ENCODE peak calls at places on chromosomes 4 and X, in six cellular contexts. K is H9; A is transverse colon; E is aorta; U is right atrium auricular region; X is CD8-positive, alpha-beta memory T cell. J is an unnamed sample.

GRCh38 chr4:3303445-3303824 is 10.6 kb downstream of the RGS12 start:
- DNase-seq in A (no peak), U (no peak), X (no peak), K (peak; percentile 21), E (peak; percentile 15), J (no peak)

GRCh38 chrX:71996826-71997225 is 86.2 kb downstream of the NHSL2 start:
- DNase-seq in E (no peak), X (no peak), U (peak; percentile 80), K (peak; percentile 74), A (no peak), J (no peak)

GRCh38 chr4:85598936-85599335 is 124.0 kb downstream of the ARHGAP24 start:
- DNase-seq in A (no peak), K (no peak), X (no peak), E (no peak), U (no peak), J (no peak)

GRCh38 chrX:15816886-15817285 is 26.6 kb downstream of the ZRSR2 start:
- DNase-seq in E (no peak), A (no peak), U (no peak), K (peak; percentile 32), X (peak; percentile 23), J (no peak)

GRCh38 chr4:96035727-96036126 is 195.8 kb downstream of the PDHA2 start:
- DNase-seq in K (no peak), E (no peak), A (no peak), X (no peak), U (no peak), J (peak; percentile 55)

GRCh38 chrX:143121471-143121870 is 95.7 kb downstream of the SPANXN4 start:
- DNase-seq in A (no peak), K (no peak), U (no peak), X (no peak), E (no peak), J (no peak)

GRCh38 chrX:70452143-70452733 is 7.6 kb downstream of the DLG3 start:
- DNase-seq in E (peak; percentile 87), X (peak; percentile 40), U (no peak), K (peak; percentile 60), A (peak; percentile 68), J (no peak)

GRCh38 chr4:1682860-1683259 is 1.3 kb downstream of the FAM53A start:
- DNase-seq in X (no peak), A (no peak), E (peak; percentile 69), K (no peak), U (no peak), J (no peak)

GRCh38 chr4:138576684-138577083 is 334.5 kb upstream of the SLC7A11 start:
- DNase-seq in X (no peak), K (no peak), A (no peak), U (no peak), E (no peak), J (peak; percentile 60)

GRCh38 chr4:8506373-8507250 is 66.0 kb downstream of the TRMT44 start:
- DNase-seq in A (peak; percentile 18), E (no peak), U (peak; percentile 74), X (no peak), K (peak; percentile 59), J (no peak)

GRCh38 chr4:116866116-116866515 is 219.3 kb downstream of the TRAM1L1 start:
- DNase-seq in X (no peak), K (no peak), U (no peak), E (no peak), A (no peak), J (no peak)

GRCh38 chr4:157080605-157081004 is 4.7 kb downstream of the GLRB start:
- DNase-seq in K (no peak), E (no peak), U (no peak), A (no peak), X (no peak), J (no peak)

GRCh38 chr4:91257721-91258120 is 1046.0 kb upstream of the GRID2 start:
- DNase-seq in E (no peak), U (no peak), A (no peak), K (no peak), X (no peak), J (no peak)

GRCh38 chr4:41930139-41930831 is 4.9 kb upstream of the TMEM33 start:
- DNase-seq in X (no peak), E (no peak), U (no peak), K (no peak), A (no peak), J (no peak)

GRCh38 chrX:18973527-18974192 is 10.3 kb downstream of the PHKA2 start:
- DNase-seq in U (no peak), K (no peak), A (peak; percentile 23), E (no peak), X (no peak), J (no peak)

GRCh38 chr4:107808572-107808971 is 16.2 kb upstream of the SGMS2 start:
- DNase-seq in A (no peak), E (no peak), X (no peak), K (no peak), U (no peak), J (no peak)

GRCh38 chrX:130080791-130081367 is 29.4 kb downstream of the ELF4 start:
- DNase-seq in E (no peak), X (no peak), A (no peak), U (no peak), K (no peak), J (no peak)

GRCh38 chr4:147596377-147596776 is 20.8 kb upstream of the TMEM184C start:
- DNase-seq in K (no peak), U (no peak), A (no peak), X (no peak), E (no peak), J (peak; percentile 75)

GRCh38 chrX:144259054-144259453 is 375.2 kb downstream of the UBE2NL start:
- DNase-seq in E (no peak), X (no peak), A (no peak), U (no peak), K (no peak), J (no peak)
- H3K27me3 ChIP-seq in E (no peaks in the 10 kb centered on the region), X (no peaks in the 10 kb centered on the region), A (no peaks in the 10 kb centered on the region), U (no peaks in the 10 kb centered on the region), K (no peaks in the 10 kb centered on the region), J (no peaks in the 10 kb centered on the region)

GRCh38 chr4:160364217-160364616 is 1261.3 kb downstream of the RAPGEF2 start:
- DNase-seq in A (no peak), E (no peak), X (no peak), K (no peak), U (no peak), J (no peak)
- H3K27me3 ChIP-seq in A (no peaks in the 10 kb centered on the region), E (no peaks in the 10 kb centered on the region), X (no peaks in the 10 kb centered on the region), K (no peaks in the 10 kb centered on the region), U (no peaks in the 10 kb centered on the region), J (no peaks in the 10 kb centered on the region)

GRCh38 chrX:20715176-20715575 is 448.5 kb upstream of the RPS6KA3 start:
- DNase-seq in X (no peak), U (no peak), E (no peak), K (no peak), A (no peak), J (no peak)

GRCh38 chrX:20711366-20711765 is 444.7 kb upstream of the RPS6KA3 start:
- DNase-seq in X (no peak), U (no peak), E (no peak), K (no peak), A (no peak), J (no peak)

GRCh38 chrX:20718592-20718991 is 451.9 kb upstream of the RPS6KA3 start:
- DNase-seq in X (no peak), U (no peak), E (no peak), A (no peak), K (no peak), J (no peak)

DNA sequence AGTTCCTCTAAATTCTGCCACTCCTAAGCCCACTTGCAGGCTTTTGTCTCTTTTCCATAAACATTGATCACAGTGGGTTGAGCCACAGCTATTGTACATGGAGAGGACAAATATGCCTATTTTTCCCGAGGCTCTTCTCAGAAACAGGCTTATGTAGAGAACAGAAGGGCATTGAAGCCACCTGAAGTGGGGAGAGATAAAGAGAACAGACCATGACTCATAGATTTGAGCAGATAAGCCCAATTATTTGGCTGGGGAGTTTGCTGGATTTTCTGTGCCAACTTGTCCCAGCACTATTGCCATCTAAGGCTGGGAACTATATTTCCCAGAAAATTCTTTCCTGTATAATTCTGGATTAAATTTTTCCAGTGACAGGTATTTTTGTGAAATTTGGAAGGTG is 446.1 kb upstream of the RPS6KA3 start:
- DNase-seq in X (no peak), K (no peak), U (no peak), A (no peak), E (no peak), J (no peak)
- H3K27me3 ChIP-seq in X (no peaks in the 10 kb centered on the region), K (no peaks in the 10 kb centered on the region), U (no peaks in the 10 kb centered on the region), A (no peaks in the 10 kb centered on the region), E (no peaks in the 10 kb centered on the region), J (no peaks in the 10 kb centered on the region)

DNA sequence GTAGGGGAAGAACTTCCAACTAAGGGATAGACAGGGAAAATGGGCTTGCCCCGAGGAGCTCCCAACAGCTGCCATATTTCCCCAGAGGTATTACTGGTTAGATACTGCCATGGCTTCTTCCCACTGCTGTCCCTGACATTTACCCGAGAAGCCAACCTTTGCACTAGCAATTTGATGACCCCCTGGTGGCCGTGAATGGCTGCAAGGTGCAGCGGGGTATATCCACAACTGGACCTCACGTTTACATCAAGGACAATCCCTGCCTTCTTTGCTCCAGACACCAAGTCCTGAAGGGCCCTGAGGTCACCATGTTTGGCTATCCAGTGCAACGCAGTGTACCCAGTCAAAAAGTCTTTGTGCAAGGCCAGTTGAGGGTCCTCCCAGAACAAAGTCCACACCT is 2.3 kb downstream of the SOWAHB start:
- DNase-seq in A (no peak), K (peak; percentile 28), E (no peak), X (no peak), U (no peak), J (no peak)
- H3K27me3 ChIP-seq in A (peaks cover 37% of the 10 kb centered on the region), K (peaks cover 27% of the 10 kb centered on the region), E (no peaks in the 10 kb centered on the region), X (peaks cover 26% of the 10 kb centered on the region), U (peaks cover 3% of the 10 kb centered on the region), J (no peaks in the 10 kb centered on the region)

GRCh38 chr4:146278986-146279385 is 64.6 kb downstream of the REELD1 start:
- DNase-seq in A (no peak), X (no peak), E (no peak), K (no peak), U (no peak), J (no peak)

GRCh38 chr4:146288188-146288587 is 73.8 kb downstream of the REELD1 start:
- DNase-seq in A (no peak), X (no peak), U (no peak), K (no peak), E (no peak), J (no peak)

GRCh38 chr4:146283758-146284651 is 69.7 kb downstream of the REELD1 start:
- DNase-seq in K (no peak), X (no peak), A (no peak), U (no peak), E (no peak), J (no peak)

DNA sequence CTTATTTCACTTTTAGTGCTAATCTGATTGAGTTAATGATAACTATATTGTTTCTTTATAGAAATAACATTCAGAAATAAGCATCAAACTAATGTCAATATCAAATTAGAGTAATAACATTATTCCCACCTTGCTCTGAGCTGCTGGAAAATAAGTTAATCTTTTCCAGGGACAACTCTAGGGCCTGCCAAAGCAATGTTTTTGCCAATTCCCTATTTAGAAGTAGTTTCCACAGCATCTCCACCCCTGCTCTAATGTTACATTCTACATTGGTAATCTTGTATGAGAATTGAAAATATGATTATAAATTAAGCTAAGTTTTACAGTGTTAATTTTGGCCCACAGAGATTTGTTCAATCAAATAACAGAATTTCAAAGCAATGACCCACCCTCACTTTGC is 68.3 kb downstream of the REELD1 start:
- DNase-seq in A (no peak), E (no peak), X (no peak), K (no peak), U (no peak), J (no peak)
- H3K27me3 ChIP-seq in A (no peaks in the 10 kb centered on the region), E (no peaks in the 10 kb centered on the region), X (no peaks in the 10 kb centered on the region), K (no peaks in the 10 kb centered on the region), U (no peaks in the 10 kb centered on the region), J (no peaks in the 10 kb centered on the region)

J was measured in bronchial epithelial cell.